ENCODE peak calls at places on chromosomes 2 and 18, in seven cellular contexts. One of them, this sample, is unnamed.

GRCh38 chr2:69915050-69915945 is at the start of gene MXD1:
- DNase-seq in fibroblast of pulmonary artery: no peak
- DNase-seq in HT1080: no peak
- DNase-seq in NCI-H1105: peak
- DNase-seq in anterior cingulate cortex: peak
- DNase-seq in NCI-H1694: no peak
- DNase-seq in central memory CD4-positive, alpha-beta T cell: no peak
- DNase-seq in this sample: no peak

GRCh38 chr2:170512271-170512670 is 202.9 kb upstream of the SP5 start:
- DNase-seq in anterior cingulate cortex: no peak
- DNase-seq in fibroblast of pulmonary artery: no peak
- DNase-seq in NCI-H1105: no peak
- DNase-seq in central memory CD4-positive, alpha-beta T cell: no peak
- DNase-seq in HT1080: no peak
- DNase-seq in NCI-H1694: no peak
- DNase-seq in this sample: no peak

GRCh38 chr2:232890536-232890895 is 20.5 kb downstream of the SNORC start:
- DNase-seq in NCI-H1694: no peak
- DNase-seq in central memory CD4-positive, alpha-beta T cell: no peak
- DNase-seq in HT1080: no peak
- DNase-seq in anterior cingulate cortex: no peak
- DNase-seq in NCI-H1105: no peak
- DNase-seq in fibroblast of pulmonary artery: no peak
- DNase-seq in this sample: no peak

GRCh38 chr2:125471963-125472362 is 1184.0 kb upstream of the GYPC start:
- DNase-seq in fibroblast of pulmonary artery: peak
- DNase-seq in NCI-H1694: no peak
- DNase-seq in HT1080: peak
- DNase-seq in central memory CD4-positive, alpha-beta T cell: no peak
- DNase-seq in anterior cingulate cortex: no peak
- DNase-seq in NCI-H1105: no peak
- DNase-seq in this sample: no peak

GRCh38 chr18:47932603-47933002 is 2.1 kb upstream of the SMAD2 start:
- DNase-seq in NCI-H1105: no peak
- DNase-seq in HT1080: no peak
- DNase-seq in fibroblast of pulmonary artery: no peak
- DNase-seq in anterior cingulate cortex: no peak
- DNase-seq in central memory CD4-positive, alpha-beta T cell: no peak
- DNase-seq in NCI-H1694: peak
- DNase-seq in this sample: no peak

GRCh38 chr2:33134086-33134763 is 187.5 kb downstream of the LTBP1 start:
- DNase-seq in fibroblast of pulmonary artery: peak
- DNase-seq in anterior cingulate cortex: no peak
- DNase-seq in NCI-H1694: peak
- DNase-seq in HT1080: peak
- DNase-seq in NCI-H1105: peak
- DNase-seq in central memory CD4-positive, alpha-beta T cell: no peak
- DNase-seq in this sample: no peak

GRCh38 chr2:198100323-198100722 is 295.9 kb downstream of the PLCL1 start:
- DNase-seq in HT1080: peak
- DNase-seq in central memory CD4-positive, alpha-beta T cell: no peak
- DNase-seq in anterior cingulate cortex: no peak
- DNase-seq in NCI-H1105: no peak
- DNase-seq in fibroblast of pulmonary artery: peak
- DNase-seq in NCI-H1694: no peak
- DNase-seq in this sample: no peak

GRCh38 chr2:130390460-130391057 is 34.7 kb downstream of the PTPN18 start:
- DNase-seq in NCI-H1694: no peak
- DNase-seq in central memory CD4-positive, alpha-beta T cell: no peak
- DNase-seq in anterior cingulate cortex: no peak
- DNase-seq in NCI-H1105: no peak
- DNase-seq in fibroblast of pulmonary artery: no peak
- DNase-seq in HT1080: no peak
- DNase-seq in this sample: no peak

GRCh38 chr2:235543126-235543750 is 49.4 kb downstream of the AGAP1 start:
- DNase-seq in fibroblast of pulmonary artery: no peak
- DNase-seq in anterior cingulate cortex: no peak
- DNase-seq in HT1080: peak
- DNase-seq in NCI-H1694: no peak
- DNase-seq in NCI-H1105: no peak
- DNase-seq in central memory CD4-positive, alpha-beta T cell: no peak
- DNase-seq in this sample: no peak

GRCh38 chr2:54672587-54673456 is 50.6 kb upstream of the EML6 start:
- DNase-seq in fibroblast of pulmonary artery: no peak
- DNase-seq in HT1080: no peak
- DNase-seq in anterior cingulate cortex: no peak
- DNase-seq in NCI-H1694: no peak
- DNase-seq in central memory CD4-positive, alpha-beta T cell: no peak
- DNase-seq in NCI-H1105: no peak
- DNase-seq in this sample: no peak

GRCh38 chr2:37552339-37552738 is 119.1 kb downstream of the CDC42EP3 start:
- DNase-seq in anterior cingulate cortex: no peak
- DNase-seq in NCI-H1694: no peak
- DNase-seq in central memory CD4-positive, alpha-beta T cell: no peak
- DNase-seq in NCI-H1105: no peak
- DNase-seq in fibroblast of pulmonary artery: no peak
- DNase-seq in HT1080: no peak
- DNase-seq in this sample: no peak

GRCh38 chr2:207258191-207258991 is 92.6 kb upstream of the KLF7 start:
- DNase-seq in NCI-H1105: no peak
- DNase-seq in fibroblast of pulmonary artery: peak
- DNase-seq in HT1080: peak
- DNase-seq in NCI-H1694: peak
- DNase-seq in central memory CD4-positive, alpha-beta T cell: no peak
- DNase-seq in anterior cingulate cortex: no peak
- DNase-seq in this sample: no peak

GRCh38 chr2:27152102-27152795 is 3.4 kb downstream of the TCF23 start:
- DNase-seq in NCI-H1105: no peak
- DNase-seq in central memory CD4-positive, alpha-beta T cell: no peak
- DNase-seq in anterior cingulate cortex: no peak
- DNase-seq in HT1080: no peak
- DNase-seq in NCI-H1694: no peak
- DNase-seq in fibroblast of pulmonary artery: no peak
- DNase-seq in this sample: no peak

GRCh38 chr2:53740170-53740569 is 27.4 kb upstream of the CHAC2 start:
- DNase-seq in NCI-H1105: no peak
- DNase-seq in NCI-H1694: peak
- DNase-seq in fibroblast of pulmonary artery: peak
- DNase-seq in HT1080: no peak
- DNase-seq in central memory CD4-positive, alpha-beta T cell: no peak
- DNase-seq in anterior cingulate cortex: no peak
- DNase-seq in this sample: no peak

GRCh38 chr18:26496528-26496927 is 51.8 kb downstream of the KCTD1 start:
- DNase-seq in NCI-H1694: no peak
- DNase-seq in fibroblast of pulmonary artery: no peak
- DNase-seq in HT1080: no peak
- DNase-seq in NCI-H1105: no peak
- DNase-seq in central memory CD4-positive, alpha-beta T cell: no peak
- DNase-seq in anterior cingulate cortex: no peak
- DNase-seq in this sample: no peak

GRCh38 chr2:122062506-122062905 is 307.1 kb downstream of the TSN start:
- DNase-seq in NCI-H1105: no peak
- DNase-seq in NCI-H1694: no peak
- DNase-seq in anterior cingulate cortex: no peak
- DNase-seq in central memory CD4-positive, alpha-beta T cell: no peak
- DNase-seq in HT1080: no peak
- DNase-seq in fibroblast of pulmonary artery: no peak
- DNase-seq in this sample: no peak

GRCh38 chr2:220502539-220502938 is 875.1 kb downstream of the SLC4A3 start:
- DNase-seq in anterior cingulate cortex: no peak
- DNase-seq in NCI-H1105: no peak
- DNase-seq in NCI-H1694: no peak
- DNase-seq in central memory CD4-positive, alpha-beta T cell: no peak
- DNase-seq in HT1080: no peak
- DNase-seq in fibroblast of pulmonary artery: no peak
- DNase-seq in this sample: no peak

GRCh38 chr2:239293450-239294430 is 107.1 kb downstream of the HDAC4 start:
- DNase-seq in NCI-H1105: no peak
- DNase-seq in central memory CD4-positive, alpha-beta T cell: peak
- DNase-seq in NCI-H1694: no peak
- DNase-seq in anterior cingulate cortex: no peak
- DNase-seq in HT1080: no peak
- DNase-seq in fibroblast of pulmonary artery: no peak
- DNase-seq in this sample: no peak

GRCh38 chr2:98835831-98836385 is 100.1 kb downstream of the CRACDL start:
- DNase-seq in central memory CD4-positive, alpha-beta T cell: peak
- DNase-seq in HT1080: no peak
- DNase-seq in fibroblast of pulmonary artery: no peak
- DNase-seq in NCI-H1105: no peak
- DNase-seq in anterior cingulate cortex: no peak
- DNase-seq in NCI-H1694: no peak
- DNase-seq in this sample: peak

GRCh38 chr2:11578986-11579774 is 45.3 kb downstream of the GREB1 start:
- DNase-seq in anterior cingulate cortex: no peak
- DNase-seq in NCI-H1694: no peak
- DNase-seq in NCI-H1105: no peak
- DNase-seq in HT1080: no peak
- DNase-seq in fibroblast of pulmonary artery: no peak
- DNase-seq in central memory CD4-positive, alpha-beta T cell: no peak
- DNase-seq in this sample: no peak

GRCh38 chr2:172751564-172751963 is 15.9 kb downstream of the RAPGEF4 start:
- DNase-seq in anterior cingulate cortex: no peak
- DNase-seq in NCI-H1694: no peak
- DNase-seq in central memory CD4-positive, alpha-beta T cell: no peak
- DNase-seq in NCI-H1105: no peak
- DNase-seq in fibroblast of pulmonary artery: no peak
- DNase-seq in HT1080: no peak
- DNase-seq in this sample: no peak

GRCh38 chr2:216189410-216189809 is 80.3 kb downstream of the XRCC5 start:
- DNase-seq in HT1080: no peak
- DNase-seq in NCI-H1105: no peak
- DNase-seq in fibroblast of pulmonary artery: no peak
- DNase-seq in anterior cingulate cortex: no peak
- DNase-seq in central memory CD4-positive, alpha-beta T cell: no peak
- DNase-seq in NCI-H1694: no peak
- DNase-seq in this sample: no peak

GRCh38 chr2:198916548-198916947 is 541.2 kb downstream of the SATB2 start:
- DNase-seq in central memory CD4-positive, alpha-beta T cell: no peak
- DNase-seq in HT1080: no peak
- DNase-seq in fibroblast of pulmonary artery: no peak
- DNase-seq in anterior cingulate cortex: no peak
- DNase-seq in NCI-H1694: no peak
- DNase-seq in NCI-H1105: peak
- DNase-seq in this sample: no peak

GRCh38 chr2:58019209-58019608 is 27.4 kb upstream of the VRK2 start:
- DNase-seq in NCI-H1694: no peak
- DNase-seq in central memory CD4-positive, alpha-beta T cell: no peak
- DNase-seq in NCI-H1105: no peak
- DNase-seq in fibroblast of pulmonary artery: no peak
- DNase-seq in anterior cingulate cortex: no peak
- DNase-seq in HT1080: no peak
- DNase-seq in this sample: no peak

GRCh38 chr2:156736950-156737349 is 300.8 kb downstream of the GPD2 start:
- DNase-seq in fibroblast of pulmonary artery: no peak
- DNase-seq in anterior cingulate cortex: no peak
- DNase-seq in HT1080: no peak
- DNase-seq in NCI-H1694: no peak
- DNase-seq in central memory CD4-positive, alpha-beta T cell: no peak
- DNase-seq in NCI-H1105: no peak
- DNase-seq in this sample: no peak

GRCh38 chr2:134347756-134348155 is 93.9 kb downstream of the MGAT5 start:
- DNase-seq in fibroblast of pulmonary artery: no peak
- DNase-seq in HT1080: no peak
- DNase-seq in central memory CD4-positive, alpha-beta T cell: no peak
- DNase-seq in NCI-H1694: no peak
- DNase-seq in anterior cingulate cortex: no peak
- DNase-seq in NCI-H1105: no peak
- DNase-seq in this sample: no peak

GRCh38 chr18:26008096-26008495 is 82.3 kb downstream of the SS18 start:
- DNase-seq in anterior cingulate cortex: no peak
- DNase-seq in fibroblast of pulmonary artery: no peak
- DNase-seq in NCI-H1105: no peak
- DNase-seq in NCI-H1694: no peak
- DNase-seq in central memory CD4-positive, alpha-beta T cell: no peak
- DNase-seq in HT1080: no peak
- DNase-seq in this sample: no peak

GRCh38 chr2:100188326-100188725 is 45.9 kb upstream of the AFF3 start:
- DNase-seq in fibroblast of pulmonary artery: no peak
- DNase-seq in NCI-H1694: no peak
- DNase-seq in anterior cingulate cortex: no peak
- DNase-seq in HT1080: no peak
- DNase-seq in central memory CD4-positive, alpha-beta T cell: no peak
- DNase-seq in NCI-H1105: no peak
- DNase-seq in this sample: no peak

GRCh38 chr2:227125506-227125905 is 38.5 kb downstream of the COL4A4 start:
- DNase-seq in anterior cingulate cortex: no peak
- DNase-seq in fibroblast of pulmonary artery: no peak
- DNase-seq in NCI-H1694: no peak
- DNase-seq in NCI-H1105: no peak
- DNase-seq in central memory CD4-positive, alpha-beta T cell: no peak
- DNase-seq in HT1080: peak
- DNase-seq in this sample: no peak

GRCh38 chr2:16625201-16625729 is 40.4 kb downstream of the CYRIA start:
- DNase-seq in NCI-H1694: no peak
- DNase-seq in NCI-H1105: no peak
- DNase-seq in anterior cingulate cortex: no peak
- DNase-seq in fibroblast of pulmonary artery: peak
- DNase-seq in central memory CD4-positive, alpha-beta T cell: no peak
- DNase-seq in HT1080: no peak
- DNase-seq in this sample: no peak

GRCh38 chr2:241011751-241012510 is 13.5 kb downstream of the SNED1 start:
- DNase-seq in anterior cingulate cortex: no peak
- DNase-seq in HT1080: no peak
- DNase-seq in NCI-H1694: no peak
- DNase-seq in central memory CD4-positive, alpha-beta T cell: no peak
- DNase-seq in NCI-H1105: no peak
- DNase-seq in fibroblast of pulmonary artery: no peak
- DNase-seq in this sample: no peak

GRCh38 chr2:172552547-172553291 is 3.2 kb upstream of the PDK1 start:
- DNase-seq in NCI-H1105: no peak
- DNase-seq in fibroblast of pulmonary artery: peak
- DNase-seq in HT1080: peak
- DNase-seq in NCI-H1694: no peak
- DNase-seq in central memory CD4-positive, alpha-beta T cell: no peak
- DNase-seq in anterior cingulate cortex: no peak
- DNase-seq in this sample: no peak

GRCh38 chr2:187372213-187372612 is 75.8 kb downstream of the CALCRL start:
- DNase-seq in fibroblast of pulmonary artery: peak
- DNase-seq in anterior cingulate cortex: no peak
- DNase-seq in central memory CD4-positive, alpha-beta T cell: no peak
- DNase-seq in HT1080: no peak
- DNase-seq in NCI-H1105: no peak
- DNase-seq in NCI-H1694: no peak
- DNase-seq in this sample: no peak

GRCh38 chr18:35159782-35160181 is 81.1 kb upstream of the ZNF397 start:
- DNase-seq in anterior cingulate cortex: no peak
- DNase-seq in central memory CD4-positive, alpha-beta T cell: no peak
- DNase-seq in NCI-H1694: no peak
- DNase-seq in HT1080: peak
- DNase-seq in NCI-H1105: no peak
- DNase-seq in fibroblast of pulmonary artery: no peak
- DNase-seq in this sample: no peak

GRCh38 chr2:28359222-28360065 is 33.2 kb upstream of the FOSL2 start:
- DNase-seq in fibroblast of pulmonary artery: peak
- DNase-seq in NCI-H1694: no peak
- DNase-seq in anterior cingulate cortex: no peak
- DNase-seq in NCI-H1105: no peak
- DNase-seq in HT1080: peak
- DNase-seq in central memory CD4-positive, alpha-beta T cell: peak
- DNase-seq in this sample: peak

GRCh38 chr2:199581935-199582336 is 124.2 kb upstream of the SATB2 start:
- DNase-seq in fibroblast of pulmonary artery: peak
- DNase-seq in anterior cingulate cortex: no peak
- DNase-seq in central memory CD4-positive, alpha-beta T cell: no peak
- DNase-seq in NCI-H1694: no peak
- DNase-seq in NCI-H1105: no peak
- DNase-seq in HT1080: no peak
- DNase-seq in this sample: no peak

GRCh38 chr18:22346968-22347611 is 70.6 kb downstream of the CTAGE1 start:
- DNase-seq in anterior cingulate cortex: no peak
- DNase-seq in fibroblast of pulmonary artery: peak
- DNase-seq in central memory CD4-positive, alpha-beta T cell: no peak
- DNase-seq in HT1080: no peak
- DNase-seq in NCI-H1694: no peak
- DNase-seq in NCI-H1105: no peak
- DNase-seq in this sample: no peak

GRCh38 chr18:12656671-12657047 is 1.2 kb downstream of the SPIRE1 start:
- DNase-seq in fibroblast of pulmonary artery: peak
- DNase-seq in central memory CD4-positive, alpha-beta T cell: no peak
- DNase-seq in NCI-H1105: no peak
- DNase-seq in anterior cingulate cortex: no peak
- DNase-seq in HT1080: peak
- DNase-seq in NCI-H1694: no peak
- DNase-seq in this sample: no peak